ENCODE peak calls at places on chromosomes 12 and 14, in four cellular contexts. T, E, X and L are unnamed samples.

GRCh38 chr12:39587247-39587646 is 32.4 kb downstream of the ABCD2 start:
- DNase-seq in T (no peak), E (no peak), X (no peak), L (no peak)

GRCh38 chr12:104187446-104188155 is 28.0 kb upstream of the TXNRD1 start:
- DNase-seq in T (no peak), E (no peak), X (no peak), L (no peak)

GRCh38 chr12:25249951-25250738 is 584 bp downstream of the KRAS start:
- DNase-seq in T (no peak), E (peak; percentile 31), X (peak; percentile 46), L (peak; percentile 79)

GRCh38 chr12:6662602-6662905 is 365 bp downstream of the ING4 start:
- DNase-seq in T (no peak), E (no peak), X (no peak), L (no peak)

GRCh38 chr14:61705017-61705416 is 9.7 kb downstream of the HIF1A start:
- DNase-seq in T (no peak), E (no peak), X (no peak), L (no peak)

GRCh38 chr14:86990396-86990795 is 1002.6 kb downstream of the GALC start:
- DNase-seq in T (no peak), E (no peak), X (no peak), L (no peak)

GRCh38 chr12:76847260-76847659 is 31.6 kb downstream of the CSRP2 start:
- DNase-seq in T (no peak), E (no peak), X (no peak), L (no peak)

GRCh38 chr12:113933201-113933786 is 32.8 kb downstream of the RBM19 start:
- DNase-seq in T (no peak), E (no peak), X (no peak), L (no peak)

GRCh38 chr12:34397591-34398365 is 375.5 kb downstream of the ALG10 start:
- DNase-seq in T (no peak), E (no peak), X (no peak), L (peak; percentile 49)

GRCh38 chr12:22272596-22272995 is 61.9 kb downstream of the ST8SIA1 start:
- DNase-seq in T (no peak), E (no peak), X (no peak), L (no peak)

GRCh38 chr14:33229269-33229924 is 290.7 kb downstream of the NPAS3 start:
- DNase-seq in T (no peak), E (no peak), X (no peak), L (no peak)

GRCh38 chr14:91893659-91894058 is 26.3 kb upstream of the TC2N start:
- DNase-seq in T (no peak), E (no peak), X (no peak), L (no peak)

GRCh38 chr12:43501705-43502104 is 50.3 kb downstream of the ADAMTS20 start:
- DNase-seq in T (peak; percentile 20), E (no peak), X (no peak), L (no peak)

GRCh38 chr12:113142173-113142885 is 6.8 kb upstream of the RASAL1 start:
- DNase-seq in T (no peak), E (no peak), X (no peak), L (peak; percentile 74)

GRCh38 chr12:96457191-96457930 is 32.0 kb upstream of the CFAP54 start:
- DNase-seq in T (no peak), E (no peak), X (no peak), L (no peak)

GRCh38 chr12:5220835-5221234 is 177.2 kb downstream of the KCNA5 start:
- DNase-seq in T (no peak), E (no peak), X (no peak), L (no peak)

GRCh38 chr12:82838827-82839226 is 152.1 kb downstream of the TMTC2 start:
- DNase-seq in T (no peak), E (no peak), X (no peak), L (no peak)

GRCh38 chr14:63578300-63578699 is 35.1 kb upstream of the PPP2R5E start:
- DNase-seq in T (no peak), E (no peak), X (no peak), L (no peak)

GRCh38 chr12:94621662-94622359 is 28.5 kb downstream of the TMCC3 start:
- DNase-seq in T (no peak), E (no peak), X (no peak), L (no peak)

GRCh38 chr12:31599053-31599452 is 8.1 kb upstream of the DENND5B start:
- DNase-seq in T (no peak), E (no peak), X (no peak), L (no peak)